ENCODE peak calls at places on chromosome 12, in five cellular contexts. L, Y, N, A and O are unnamed samples.
A peak's percentile ranks its signal among the peaks of the same experiment; 100 is the strongest.

GRCh38 chr12:80551897-80552296 is 107.9 kb downstream of the PTPRQ start:
- DNase-seq in L (no peak), Y (no peak), N (no peak), A (no peak), O (peak; percentile 86)

GRCh38 chr12:115801826-115802225 is 475.7 kb downstream of the MED13L start:
- DNase-seq in L (no peak), Y (no peak), N (no peak), A (no peak), O (no peak)

GRCh38 chr12:69662764-69663163 is 36.3 kb downstream of the BEST3 start:
- DNase-seq in L (no peak), Y (no peak), N (no peak), A (no peak), O (no peak)

GRCh38 chr12:93080994-93081809 is 152.1 kb upstream of the EEA1 start:
- DNase-seq in L (no peak), Y (peak; percentile 46), N (no peak), A (no peak), O (no peak)

GRCh38 chr12:133081408-133081806 is 684 bp downstream of the ZNF140 start:
- DNase-seq in L (no peak), Y (no peak), N (no peak), A (no peak), O (no peak)

GRCh38 chr12:27549801-27550652 is 26.0 kb downstream of the PPFIBP1 start:
- DNase-seq in L (no peak), Y (peak; percentile 5), N (no peak), A (peak; percentile 47), O (peak; percentile 90)

GRCh38 chr12:82019533-82019932 is 260.4 kb upstream of the PPFIA2 start:
- DNase-seq in L (no peak), Y (no peak), N (no peak), A (no peak), O (peak; percentile 33)

GRCh38 chr12:49661191-49661590 is 37.8 kb downstream of the PRPF40B start:
- DNase-seq in L (no peak), Y (no peak), N (no peak), A (no peak), O (no peak)

GRCh38 chr12:41795910-41796309 is 348.8 kb downstream of the GXYLT1 start:
- DNase-seq in L (no peak), Y (no peak), N (no peak), A (no peak), O (peak; percentile 22)

GRCh38 chr12:94813314-94813713 is 163.0 kb upstream of the TMCC3 start:
- DNase-seq in L (no peak), Y (peak; percentile 16), N (no peak), A (no peak), O (no peak)

GRCh38 chr12:121033625-121034349 is 5.3 kb downstream of the OASL start:
- DNase-seq in L (peak; percentile 40), Y (no peak), N (peak; percentile 40), A (no peak), O (no peak)

GRCh38 chr12:11834104-11834812 is 184.8 kb downstream of the ETV6 start:
- DNase-seq in L (no peak), Y (no peak), N (no peak), A (no peak), O (no peak)

GRCh38 chr12:70508178-70508577 is 129.1 kb downstream of the PTPRB start:
- DNase-seq in L (no peak), Y (no peak), N (no peak), A (no peak), O (no peak)

GRCh38 chr12:63915105-63915830 is 70.8 kb downstream of the SRGAP1 start:
- DNase-seq in L (no peak), Y (no peak), N (no peak), A (no peak), O (no peak)

GRCh38 chr12:68317047-68317667 is 15.0 kb downstream of the MDM1 start:
- DNase-seq in L (peak; percentile 30), Y (peak; percentile 43), N (no peak), A (no peak), O (peak; percentile 73)

GRCh38 chr12:132393991-132394949 is 64.9 kb upstream of the GALNT9 start:
- DNase-seq in L (no peak), Y (no peak), N (no peak), A (no peak), O (no peak)

GRCh38 chr12:47186246-47186645 is 106.5 kb upstream of the AMIGO2 start:
- DNase-seq in L (no peak), Y (no peak), N (no peak), A (no peak), O (no peak)

GRCh38 chr12:11171953-11172675 is 1.1 kb downstream of the SMIM10L1 start:
- DNase-seq in L (no peak), Y (peak; percentile 13), N (no peak), A (no peak), O (peak; percentile 16)

GRCh38 chr12:38327356-38327755 is 10.8 kb downstream of the ALG10B start:
- DNase-seq in L (no peak), Y (no peak), N (no peak), A (no peak), O (no peak)

GRCh38 chr12:52063986-52064649 is 5.7 kb upstream of the ATG101 start:
- DNase-seq in L (no peak), Y (no peak), N (peak; percentile 23), A (no peak), O (peak; percentile 87)

GRCh38 chr12:114665411-114666181 is 18.4 kb downstream of the TBX3 start:
- DNase-seq in L (no peak), Y (no peak), N (no peak), A (no peak), O (no peak)

GRCh38 chr12:131525795-131526508 is 184.9 kb upstream of the SFSWAP start:
- DNase-seq in L (no peak), Y (no peak), N (no peak), A (no peak), O (no peak)

GRCh38 chr12:104596128-104596799 is 139.5 kb downstream of the CHST11 start:
- DNase-seq in L (no peak), Y (no peak), N (no peak), A (no peak), O (no peak)

GRCh38 chr12:105820407-105821140 is 318.2 kb downstream of the NUAK1 start:
- DNase-seq in L (no peak), Y (no peak), N (no peak), A (no peak), O (no peak)

GRCh38 chr12:131917139-131917710 is 11.9 kb upstream of the PUS1 start:
- DNase-seq in L (no peak), Y (no peak), N (no peak), A (no peak), O (no peak)

GRCh38 chr12:116708826-116709756 is 28.8 kb downstream of the SPRING1 start:
- DNase-seq in L (peak; percentile 20), Y (peak; percentile 85), N (peak; percentile 59), A (peak; percentile 81), O (peak; percentile 51)

GRCh38 chr12:76450690-76451089 is 102.5 kb upstream of the BBS10 start:
- DNase-seq in L (no peak), Y (no peak), N (no peak), A (no peak), O (no peak)

GRCh38 chr12:8823565-8824300 is 1.3 kb downstream of the A2ML1 start:
- DNase-seq in L (no peak), Y (no peak), N (no peak), A (no peak), O (peak; percentile 56)

GRCh38 chr12:6321905-6322304 is 11.4 kb downstream of the PLEKHG6 start:
- DNase-seq in L (no peak), Y (no peak), N (no peak), A (no peak), O (no peak)

GRCh38 chr12:55142896-55143870 is 17.0 kb downstream of the OR9K2 start:
- DNase-seq in L (peak; percentile 34), Y (peak; percentile 46), N (no peak), A (peak; percentile 36), O (peak; percentile 39)

GRCh38 chr12:50265770-50266524 is 17.4 kb downstream of the LIMA1 start:
- DNase-seq in L (no peak), Y (no peak), N (no peak), A (no peak), O (no peak)

GRCh38 chr12:22046968-22047390 is 961 bp downstream of the CMAS start:
- DNase-seq in L (no peak), Y (no peak), N (no peak), A (no peak), O (no peak)

GRCh38 chr12:65362231-65362630 is 83.7 kb downstream of the MSRB3 start:
- DNase-seq in L (no peak), Y (no peak), N (no peak), A (no peak), O (no peak)

GRCh38 chr12:57384512-57384911 is 46.3 kb downstream of the R3HDM2 start:
- DNase-seq in L (no peak), Y (no peak), N (no peak), A (no peak), O (no peak)